ENCODE peak calls at places on chromosome 12, in nine cellular contexts. F, A, M, P, N, E, G, Y and I are unnamed samples.

GRCh38 chr12:49086116-49086515 is 8.5 kb downstream of the DHH start:
- DNase-seq in F (no peak), A (no peak), M (no peak), P (no peak), N (no peak), E (peak), G (no peak), Y (no peak), I (no peak)

GRCh38 chr12:127025545-127025944 is 1241.4 kb upstream of the TMEM132C start:
- DNase-seq in F (no peak), A (no peak), M (no peak), P (peak), N (no peak), E (no peak), G (no peak), Y (no peak), I (no peak)

GRCh38 chr12:130831876-130832405 is 7.1 kb downstream of the STX2 start:
- DNase-seq in F (no peak), A (no peak), M (no peak), P (no peak), N (no peak), E (no peak), G (no peak), Y (no peak), I (no peak)

GRCh38 chr12:29754235-29755189 is 29.2 kb downstream of the TMTC1 start:
- DNase-seq in F (no peak), A (no peak), M (no peak), P (no peak), N (no peak), E (no peak), G (no peak), Y (no peak), I (no peak)

GRCh38 chr12:64457036-64457435 is 5.1 kb downstream of the TBK1 start:
- DNase-seq in F (no peak), A (no peak), M (no peak), P (no peak), N (peak), E (peak), G (peak), Y (no peak), I (no peak)

GRCh38 chr12:7647071-7647470 is 18.6 kb downstream of the APOBEC1 start:
- DNase-seq in F (no peak), A (no peak), M (no peak), P (no peak), N (no peak), E (no peak), G (no peak), Y (no peak), I (no peak)

GRCh38 chr12:57216931-57217871 is 607 bp downstream of the NXPH4 start:
- DNase-seq in F (no peak), A (no peak), M (no peak), P (no peak), N (no peak), E (peak), G (peak), Y (peak), I (no peak)

GRCh38 chr12:43806737-43807072 is 588 bp upstream of the TWF1 start:
- DNase-seq in F (no peak), A (no peak), M (no peak), P (no peak), N (no peak), E (no peak), G (no peak), Y (no peak), I (no peak)

GRCh38 chr12:52584156-52584682 is 10.6 kb upstream of the KRT74 start:
- DNase-seq in F (no peak), A (no peak), M (no peak), P (no peak), N (no peak), E (no peak), G (no peak), Y (no peak), I (no peak)

GRCh38 chr12:49332891-49333371 is 4.1 kb downstream of the C1QL4 start:
- DNase-seq in F (no peak), A (no peak), M (no peak), P (no peak), N (no peak), E (no peak), G (no peak), Y (no peak), I (no peak)

GRCh38 chr12:120381752-120382419 is 12.9 kb upstream of the MSI1 start:
- DNase-seq in F (no peak), A (no peak), M (no peak), P (no peak), N (no peak), E (peak), G (no peak), Y (no peak), I (no peak)

GRCh38 chr12:49345048-49345839 is 1.4 kb upstream of the DNAJC22 start:
- DNase-seq in F (peak), A (no peak), M (no peak), P (no peak), N (no peak), E (no peak), G (no peak), Y (peak), I (no peak)

GRCh38 chr12:24244801-24245200 is 295.3 kb upstream of the SOX5 start:
- DNase-seq in F (no peak), A (no peak), M (no peak), P (no peak), N (no peak), E (no peak), G (no peak), Y (no peak), I (no peak)

GRCh38 chr12:131035268-131035681 is 81.6 kb downstream of the ADGRD1 start:
- DNase-seq in F (no peak), A (no peak), M (no peak), P (no peak), N (no peak), E (no peak), G (no peak), Y (no peak), I (no peak)

GRCh38 chr12:104276192-104277131 is 27.1 kb upstream of the EID3 start:
- DNase-seq in F (peak), A (no peak), M (no peak), P (no peak), N (no peak), E (no peak), G (no peak), Y (peak), I (no peak)

GRCh38 chr12:84056-84455 is 17.5 kb downstream of the IQSEC3 start:
- DNase-seq in F (no peak), A (no peak), M (no peak), P (no peak), N (no peak), E (no peak), G (no peak), Y (peak), I (no peak)

GRCh38 chr12:94134226-94134795 is 14.1 kb upstream of the PLXNC1 start:
- DNase-seq in F (peak), A (peak), M (peak), P (peak), N (peak), E (peak), G (no peak), Y (peak), I (peak)

GRCh38 chr12:1517007-1517406 is 77.4 kb downstream of the FBXL14 start:
- DNase-seq in F (peak), A (no peak), M (peak), P (no peak), N (no peak), E (peak), G (no peak), Y (no peak), I (peak)

GRCh38 chr12:1821805-1822204 is 1.4 kb downstream of the LRTM2 start:
- DNase-seq in F (no peak), A (no peak), M (no peak), P (no peak), N (no peak), E (no peak), G (no peak), Y (no peak), I (no peak)

GRCh38 chr12:2877959-2878732 is 1.1 kb downstream of the RHNO1 start:
- DNase-seq in F (peak), A (no peak), M (peak), P (no peak), N (no peak), E (peak), G (no peak), Y (peak), I (no peak)

GRCh38 chr12:47033797-47034555 is 45.4 kb upstream of the PCED1B start:
- DNase-seq in F (no peak), A (no peak), M (no peak), P (no peak), N (no peak), E (peak), G (no peak), Y (no peak), I (no peak)

GRCh38 chr12:123671876-123672275 is 963 bp downstream of the TCTN2 start:
- DNase-seq in F (no peak), A (no peak), M (no peak), P (no peak), N (no peak), E (peak), G (no peak), Y (no peak), I (no peak)

GRCh38 chr12:12510141-12510540 is 52.5 kb downstream of the DUSP16 start:
- DNase-seq in F (peak), A (no peak), M (no peak), P (no peak), N (no peak), E (peak), G (no peak), Y (no peak), I (no peak)

GRCh38 chr12:499837-500458 is 40.2 kb downstream of the B4GALNT3 start:
- DNase-seq in F (no peak), A (no peak), M (no peak), P (no peak), N (no peak), E (no peak), G (no peak), Y (no peak), I (no peak)

GRCh38 chr12:92139634-92140555 is 5.8 kb downstream of the BTG1 start:
- DNase-seq in F (no peak), A (no peak), M (no peak), P (no peak), N (no peak), E (peak), G (no peak), Y (no peak), I (no peak)

GRCh38 chr12:3304436-3305135 is 186.4 kb upstream of the PRMT8 start:
- DNase-seq in F (peak), A (no peak), M (no peak), P (peak), N (no peak), E (peak), G (no peak), Y (peak), I (peak)

GRCh38 chr12:75644472-75645072 is 133.2 kb upstream of the KRR1 start:
- DNase-seq in F (no peak), A (no peak), M (no peak), P (no peak), N (no peak), E (no peak), G (no peak), Y (no peak), I (no peak)

GRCh38 chr12:19223018-19223417 is 93.5 kb downstream of the PLEKHA5 start:
- DNase-seq in F (peak), A (no peak), M (no peak), P (peak), N (no peak), E (peak), G (no peak), Y (peak), I (no peak)

GRCh38 chr12:93742086-93742934 is 65.1 kb downstream of the CRADD start:
- DNase-seq in F (peak), A (peak), M (peak), P (peak), N (peak), E (peak), G (peak), Y (peak), I (peak)